ENCODE peak calls at places on chromosomes 6 and 20, in ten cellular contexts. One of them, this sample, is unnamed.

GRCh38 chr6:37273697-37274096 is 15.8 kb upstream of the TMEM217 start:
- DNase-seq in heart left ventricle: no peak
- DNase-seq in stomach: no peak
- DNase-seq in HCT116: no peak
- DNase-seq in uterus: no peak
- DNase-seq in erythroblast: no peak
- DNase-seq in body of pancreas: no peak
- DNase-seq in IMR-90: no peak
- DNase-seq in adrenal gland: no peak
- DNase-seq in testis: no peak
- DNase-seq in this sample: no peak

GRCh38 chr20:4546786-4547185 is 174.9 kb upstream of the PRND start:
- DNase-seq in HCT116: peak
- DNase-seq in heart left ventricle: no peak
- DNase-seq in stomach: no peak
- DNase-seq in erythroblast: no peak
- DNase-seq in uterus: no peak
- DNase-seq in IMR-90: peak
- DNase-seq in adrenal gland: no peak
- DNase-seq in body of pancreas: no peak
- DNase-seq in testis: no peak
- DNase-seq in this sample: no peak

GRCh38 chr6:18632670-18633410 is 245.7 kb downstream of the RNF144B start:
- DNase-seq in body of pancreas: no peak
- DNase-seq in testis: no peak
- DNase-seq in uterus: no peak
- DNase-seq in heart left ventricle: no peak
- DNase-seq in IMR-90: peak
- DNase-seq in stomach: no peak
- DNase-seq in erythroblast: peak
- DNase-seq in adrenal gland: no peak
- DNase-seq in HCT116: peak
- DNase-seq in this sample: no peak

GRCh38 chr20:38315290-38315966 is 11.5 kb downstream of the BPI start:
- DNase-seq in testis: peak
- DNase-seq in uterus: no peak
- DNase-seq in IMR-90: peak
- DNase-seq in HCT116: no peak
- DNase-seq in erythroblast: no peak
- DNase-seq in stomach: no peak
- DNase-seq in heart left ventricle: no peak
- DNase-seq in adrenal gland: no peak
- DNase-seq in body of pancreas: no peak
- DNase-seq in this sample: no peak

GRCh38 chr20:20094410-20094809 is 42.1 kb downstream of the CFAP61 start:
- DNase-seq in adrenal gland: no peak
- DNase-seq in testis: no peak
- DNase-seq in uterus: no peak
- DNase-seq in erythroblast: no peak
- DNase-seq in heart left ventricle: no peak
- DNase-seq in HCT116: no peak
- DNase-seq in stomach: no peak
- DNase-seq in body of pancreas: no peak
- DNase-seq in IMR-90: no peak
- DNase-seq in this sample: no peak

GRCh38 chr6:42417641-42418112 is 34.0 kb downstream of the TRERF1 start:
- DNase-seq in HCT116: no peak
- DNase-seq in adrenal gland: no peak
- DNase-seq in testis: no peak
- DNase-seq in body of pancreas: no peak
- DNase-seq in IMR-90: no peak
- DNase-seq in stomach: no peak
- DNase-seq in uterus: no peak
- DNase-seq in erythroblast: no peak
- DNase-seq in heart left ventricle: no peak
- DNase-seq in this sample: no peak

GRCh38 chr6:108501559-108501958 is 59.2 kb upstream of the FOXO3 start:
- DNase-seq in erythroblast: no peak
- DNase-seq in heart left ventricle: no peak
- DNase-seq in IMR-90: peak
- DNase-seq in body of pancreas: no peak
- DNase-seq in testis: no peak
- DNase-seq in uterus: no peak
- DNase-seq in HCT116: no peak
- DNase-seq in stomach: no peak
- DNase-seq in adrenal gland: no peak
- DNase-seq in this sample: no peak

GRCh38 chr20:2797136-2797983 is 3.1 kb downstream of the CPXM1 start:
- DNase-seq in erythroblast: no peak
- DNase-seq in HCT116: no peak
- DNase-seq in uterus: no peak
- DNase-seq in IMR-90: no peak
- DNase-seq in testis: no peak
- DNase-seq in adrenal gland: no peak
- DNase-seq in body of pancreas: no peak
- DNase-seq in stomach: no peak
- DNase-seq in heart left ventricle: no peak
- DNase-seq in this sample: peak

GRCh38 chr20:46031701-46032254 is 2.8 kb downstream of the SLC12A5 start:
- DNase-seq in HCT116: no peak
- DNase-seq in stomach: peak
- DNase-seq in heart left ventricle: peak
- DNase-seq in uterus: no peak
- DNase-seq in body of pancreas: peak
- DNase-seq in testis: no peak
- DNase-seq in IMR-90: no peak
- DNase-seq in erythroblast: no peak
- DNase-seq in adrenal gland: peak
- DNase-seq in this sample: no peak

GRCh38 chr6:166842607-166843006 is 113.7 kb downstream of the RNASET2 start:
- DNase-seq in uterus: no peak
- DNase-seq in testis: no peak
- DNase-seq in HCT116: no peak
- DNase-seq in IMR-90: no peak
- DNase-seq in erythroblast: no peak
- DNase-seq in body of pancreas: no peak
- DNase-seq in stomach: no peak
- DNase-seq in heart left ventricle: no peak
- DNase-seq in adrenal gland: no peak
- DNase-seq in this sample: no peak

GRCh38 chr6:80530096-80530495 is 423.6 kb downstream of the BCKDHB start:
- DNase-seq in stomach: no peak
- DNase-seq in uterus: no peak
- DNase-seq in IMR-90: no peak
- DNase-seq in body of pancreas: no peak
- DNase-seq in erythroblast: no peak
- DNase-seq in adrenal gland: no peak
- DNase-seq in heart left ventricle: no peak
- DNase-seq in HCT116: no peak
- DNase-seq in testis: no peak
- DNase-seq in this sample: no peak

GRCh38 chr6:71229466-71229865 is 59.1 kb upstream of the OGFRL1 start:
- DNase-seq in body of pancreas: no peak
- DNase-seq in stomach: no peak
- DNase-seq in heart left ventricle: no peak
- DNase-seq in testis: no peak
- DNase-seq in uterus: no peak
- DNase-seq in erythroblast: no peak
- DNase-seq in adrenal gland: no peak
- DNase-seq in HCT116: no peak
- DNase-seq in IMR-90: no peak
- DNase-seq in this sample: no peak
- TF ChIP-seq POLR2A in body of pancreas: no peak
- TF ChIP-seq POLR2A in stomach: no peak
- TF ChIP-seq POLR2A in heart left ventricle: no peak
- TF ChIP-seq POLR2A in testis: no peak
- TF ChIP-seq POLR2A in uterus: no peak
- TF ChIP-seq POLR2A in erythroblast: no peak
- TF ChIP-seq POLR2A in adrenal gland: no peak
- TF ChIP-seq POLR2A in HCT116: no peak
- TF ChIP-seq POLR2A in IMR-90: no peak
- TF ChIP-seq POLR2A in this sample: no peak

GRCh38 chr6:34554593-34555322 is 1.4 kb downstream of the SPDEF start:
- DNase-seq in uterus: no peak
- DNase-seq in HCT116: no peak
- DNase-seq in body of pancreas: no peak
- DNase-seq in stomach: no peak
- DNase-seq in testis: no peak
- DNase-seq in IMR-90: no peak
- DNase-seq in heart left ventricle: no peak
- DNase-seq in erythroblast: no peak
- DNase-seq in adrenal gland: no peak
- DNase-seq in this sample: no peak

GRCh38 chr6:34555328-34555727 is 801 bp downstream of the SPDEF start:
- DNase-seq in HCT116: no peak
- DNase-seq in erythroblast: no peak
- DNase-seq in testis: no peak
- DNase-seq in heart left ventricle: no peak
- DNase-seq in IMR-90: no peak
- DNase-seq in uterus: no peak
- DNase-seq in adrenal gland: no peak
- DNase-seq in body of pancreas: no peak
- DNase-seq in stomach: no peak
- DNase-seq in this sample: no peak

GRCh38 chr6:34557228-34557627 is 1.1 kb upstream of the SPDEF start:
- DNase-seq in stomach: no peak
- DNase-seq in body of pancreas: no peak
- DNase-seq in heart left ventricle: no peak
- DNase-seq in testis: no peak
- DNase-seq in erythroblast: peak
- DNase-seq in adrenal gland: no peak
- DNase-seq in IMR-90: no peak
- DNase-seq in HCT116: no peak
- DNase-seq in uterus: no peak
- DNase-seq in this sample: no peak

GRCh38 chr6:34556493-34556892 is 364 bp upstream of the SPDEF start:
- DNase-seq in adrenal gland: no peak
- DNase-seq in IMR-90: no peak
- DNase-seq in heart left ventricle: no peak
- DNase-seq in stomach: no peak
- DNase-seq in body of pancreas: no peak
- DNase-seq in HCT116: no peak
- DNase-seq in testis: no peak
- DNase-seq in uterus: no peak
- DNase-seq in erythroblast: no peak
- DNase-seq in this sample: no peak

DNA sequence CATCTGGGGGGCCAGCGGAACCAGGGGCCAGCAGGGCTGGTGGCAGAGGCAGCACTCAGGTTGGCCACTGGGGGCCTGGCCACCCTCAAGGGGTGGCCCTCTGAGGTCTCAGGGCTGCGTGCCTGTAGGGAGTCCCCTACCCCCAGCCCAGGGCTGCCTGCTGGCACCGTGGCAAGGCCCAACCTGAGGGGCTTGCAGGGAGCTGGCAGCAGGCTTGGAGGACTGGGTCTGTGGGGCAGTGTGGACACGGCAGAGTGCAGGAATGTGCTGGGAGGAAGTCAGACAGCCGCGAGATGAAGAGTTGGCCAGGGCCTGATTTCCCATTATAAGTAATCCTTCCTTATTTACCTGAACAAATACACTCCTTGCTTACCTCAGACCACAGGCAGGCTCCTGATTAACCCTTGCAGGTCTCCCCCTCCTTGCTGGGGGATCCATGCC is at the start of gene SPDEF:
- DNase-seq in stomach: peak
- DNase-seq in heart left ventricle: no peak
- DNase-seq in adrenal gland: no peak
- DNase-seq in uterus: no peak
- DNase-seq in testis: no peak
- DNase-seq in body of pancreas: peak
- DNase-seq in HCT116: no peak
- DNase-seq in erythroblast: no peak
- DNase-seq in IMR-90: no peak
- DNase-seq in this sample: no peak
- TF ChIP-seq POLR2A in stomach: no peak
- TF ChIP-seq POLR2A in heart left ventricle: no peak
- TF ChIP-seq POLR2A in adrenal gland: no peak
- TF ChIP-seq POLR2A in uterus: no peak
- TF ChIP-seq POLR2A in testis: no peak
- TF ChIP-seq POLR2A in body of pancreas: no peak
- TF ChIP-seq POLR2A in HCT116: no peak
- TF ChIP-seq POLR2A in erythroblast: no peak
- TF ChIP-seq POLR2A in IMR-90: no peak
- TF ChIP-seq POLR2A in this sample: no peak

DNA sequence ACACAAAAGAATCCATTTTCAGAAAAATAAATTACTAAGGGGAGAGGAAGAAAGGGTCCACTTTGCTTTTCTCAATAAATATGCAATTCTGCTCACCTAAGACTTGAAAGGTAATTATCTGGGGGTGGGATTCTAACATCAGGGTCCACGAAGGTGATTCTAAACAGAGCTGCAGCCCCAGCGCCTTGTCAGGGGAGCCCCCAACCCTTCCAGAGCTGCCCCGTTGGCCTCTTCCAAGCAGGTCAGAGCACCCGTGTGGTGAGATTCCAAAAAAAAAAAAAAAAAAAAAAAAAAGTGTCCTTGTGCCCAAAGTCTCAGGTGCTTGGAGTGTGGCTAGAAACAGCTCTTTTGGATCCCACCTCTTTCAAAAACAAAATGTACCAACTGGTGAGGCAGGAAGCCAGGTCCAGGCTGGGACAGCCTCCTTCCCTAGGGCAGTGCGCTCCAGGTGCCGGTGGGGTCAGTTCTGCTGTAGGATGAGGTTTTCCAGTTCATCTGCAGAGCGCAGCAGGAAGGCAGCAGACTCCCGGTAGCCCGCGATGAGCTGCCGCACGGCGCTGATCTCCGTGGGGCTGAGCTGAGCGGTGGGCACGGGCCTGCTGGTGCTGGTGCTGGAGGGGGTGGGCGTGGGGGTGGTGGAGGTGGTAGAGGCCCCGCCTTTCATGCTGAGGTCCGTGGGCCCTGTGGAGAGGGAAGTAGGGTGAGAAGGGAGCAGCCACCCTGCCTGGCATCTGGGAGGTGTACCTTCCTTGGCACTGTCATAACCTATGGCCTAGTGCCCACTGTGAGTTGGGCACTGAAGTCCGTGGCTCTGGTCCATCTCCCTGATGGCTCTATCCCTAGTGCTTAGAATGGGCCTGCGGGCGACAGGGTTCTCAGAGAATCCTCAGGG is 89.3 kb downstream of the ASXL1 start:
- DNase-seq in HCT116: no peak
- DNase-seq in heart left ventricle: no peak
- DNase-seq in body of pancreas: peak
- DNase-seq in IMR-90: no peak
- DNase-seq in uterus: no peak
- DNase-seq in stomach: no peak
- DNase-seq in erythroblast: no peak
- DNase-seq in adrenal gland: no peak
- DNase-seq in testis: no peak
- DNase-seq in this sample: peak
- TF ChIP-seq POLR2A in HCT116: no peak
- TF ChIP-seq POLR2A in heart left ventricle: no peak
- TF ChIP-seq POLR2A in body of pancreas: no peak
- TF ChIP-seq POLR2A in IMR-90: no peak
- TF ChIP-seq POLR2A in uterus: no peak
- TF ChIP-seq POLR2A in stomach: no peak
- TF ChIP-seq POLR2A in erythroblast: no peak
- TF ChIP-seq POLR2A in adrenal gland: no peak
- TF ChIP-seq POLR2A in testis: no peak
- TF ChIP-seq POLR2A in this sample: no peak

GRCh38 chr20:56724246-56724757 is 95.2 kb downstream of the TFAP2C start:
- DNase-seq in adrenal gland: no peak
- DNase-seq in testis: no peak
- DNase-seq in IMR-90: no peak
- DNase-seq in heart left ventricle: no peak
- DNase-seq in body of pancreas: no peak
- DNase-seq in HCT116: no peak
- DNase-seq in uterus: peak
- DNase-seq in erythroblast: no peak
- DNase-seq in stomach: no peak
- DNase-seq in this sample: no peak
- TF ChIP-seq POLR2A in adrenal gland: no peak
- TF ChIP-seq POLR2A in testis: no peak
- TF ChIP-seq POLR2A in IMR-90: no peak
- TF ChIP-seq POLR2A in heart left ventricle: no peak
- TF ChIP-seq POLR2A in body of pancreas: no peak
- TF ChIP-seq POLR2A in HCT116: no peak
- TF ChIP-seq POLR2A in uterus: no peak
- TF ChIP-seq POLR2A in erythroblast: no peak
- TF ChIP-seq POLR2A in stomach: no peak
- TF ChIP-seq POLR2A in this sample: no peak

This sample was measured in right lobe of liver.